ENCODE peak calls at places on chromosomes 16 and 17, in five cellular contexts. I, N, Q, L and O are unnamed samples.

GRCh38 chr16:67470314-67470713 is 10.6 kb downstream of the ATP6V0D1 start:
- DNase-seq in Q (no peak), I (peak), N (peak), L (peak), O (no peak)

GRCh38 chr16:75236232-75236631 is 15.2 kb downstream of the BCAR1 start:
- DNase-seq in I (no peak), N (no peak), L (no peak), Q (no peak), O (no peak)

GRCh38 chr17:41060052-41060604 is at the start of gene KRTAP2-3:
- DNase-seq in I (no peak), N (no peak), Q (no peak), L (no peak), O (no peak)

GRCh38 chr16:269061-269796 is 6.5 kb downstream of the RGS11 start:
- DNase-seq in N (no peak), Q (no peak), I (no peak), L (no peak), O (no peak)

GRCh38 chr17:34182036-34182803 is 72.9 kb upstream of the CCL2 start:
- DNase-seq in I (no peak), N (no peak), L (no peak), Q (no peak), O (no peak)

GRCh38 chr17:15456972-15457722 is 10.3 kb downstream of the CDRT4 start:
- DNase-seq in L (no peak), N (peak), Q (peak), I (peak), O (peak)

GRCh38 chr17:82328141-82328993 is 5.2 kb downstream of the SECTM1 start:
- DNase-seq in I (no peak), L (peak), N (no peak), Q (no peak), O (no peak)

GRCh38 chr16:2199095-2199494 is 2.7 kb upstream of the CASKIN1 start:
- DNase-seq in I (no peak), L (no peak), N (no peak), Q (no peak), O (no peak)

GRCh38 chr16:86505899-86506864 is 4.1 kb upstream of the FOXF1 start:
- DNase-seq in L (no peak), N (no peak), I (no peak), Q (no peak), O (no peak)

GRCh38 chr16:89862732-89863131 is 10.7 kb upstream of the TCF25 start:
- DNase-seq in I (no peak), N (no peak), L (no peak), Q (no peak), O (no peak)

GRCh38 chr16:81810894-81811538 is 31.9 kb downstream of the PLCG2 start:
- DNase-seq in Q (no peak), I (no peak), N (no peak), L (no peak), O (no peak)
- TF ChIP-seq POLR2A in Q (no peak), I (no peak), N (no peak), L (no peak), O (no peak)

GRCh38 chr17:27492470-27492869 is 36.2 kb downstream of the KSR1 start:
- DNase-seq in I (no peak), L (no peak), N (no peak), Q (no peak), O (no peak)
- H3K27ac ChIP-seq in I (no peak), L (no peak), N (no peak), Q (no peak), O (peak)

DNA sequence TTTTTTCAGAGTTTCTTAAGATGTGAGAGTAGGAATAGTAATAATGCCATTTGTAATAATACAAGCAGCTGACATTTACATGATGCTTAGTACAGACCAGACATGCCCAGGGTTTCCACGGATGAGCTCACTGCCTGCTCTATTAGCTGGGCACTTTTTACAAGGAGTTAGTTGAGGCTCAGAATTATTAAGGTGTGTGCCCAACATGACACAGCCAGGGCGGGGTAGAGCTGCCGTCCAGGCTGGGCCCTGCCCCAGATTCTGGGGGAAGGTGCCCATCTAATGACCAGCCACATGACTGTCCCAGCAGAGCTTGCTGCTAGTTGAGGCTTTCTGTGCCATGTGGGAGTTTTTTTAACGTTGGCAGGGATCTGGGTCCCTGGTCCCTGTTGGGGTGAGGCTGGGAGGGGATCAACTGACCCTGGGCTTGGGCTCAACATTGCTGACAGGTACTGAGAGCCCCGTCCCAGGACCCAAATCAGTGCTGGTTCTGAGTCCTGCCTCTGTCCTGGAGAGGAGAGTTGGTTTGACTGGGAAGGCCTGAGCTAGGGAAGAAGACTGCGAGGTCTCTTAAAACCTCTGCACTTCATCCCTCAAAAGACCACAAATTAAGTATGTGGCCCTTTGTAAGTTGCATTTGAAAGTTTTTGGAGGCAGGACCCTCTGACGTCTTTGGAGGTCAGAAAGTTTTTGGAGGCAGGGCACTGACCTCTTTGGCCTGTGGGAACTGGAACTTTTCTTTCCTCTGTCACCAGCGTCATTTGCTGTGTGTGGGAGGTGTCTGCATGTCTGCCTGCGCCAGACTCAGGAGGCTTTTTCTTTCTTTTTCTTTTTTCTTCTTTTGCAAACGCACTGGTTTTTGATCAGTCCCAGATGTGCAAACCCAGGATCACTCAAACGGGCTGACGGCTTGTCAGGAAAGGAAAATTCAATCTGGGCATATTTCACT is 2.2 kb downstream of the CRISPLD2 start:
- DNase-seq in N (peak), Q (peak), I (no peak), L (no peak), O (no peak)
- TF ChIP-seq POLR2A in N (no peak), Q (no peak), I (peak), L (no peak), O (peak)

DNA sequence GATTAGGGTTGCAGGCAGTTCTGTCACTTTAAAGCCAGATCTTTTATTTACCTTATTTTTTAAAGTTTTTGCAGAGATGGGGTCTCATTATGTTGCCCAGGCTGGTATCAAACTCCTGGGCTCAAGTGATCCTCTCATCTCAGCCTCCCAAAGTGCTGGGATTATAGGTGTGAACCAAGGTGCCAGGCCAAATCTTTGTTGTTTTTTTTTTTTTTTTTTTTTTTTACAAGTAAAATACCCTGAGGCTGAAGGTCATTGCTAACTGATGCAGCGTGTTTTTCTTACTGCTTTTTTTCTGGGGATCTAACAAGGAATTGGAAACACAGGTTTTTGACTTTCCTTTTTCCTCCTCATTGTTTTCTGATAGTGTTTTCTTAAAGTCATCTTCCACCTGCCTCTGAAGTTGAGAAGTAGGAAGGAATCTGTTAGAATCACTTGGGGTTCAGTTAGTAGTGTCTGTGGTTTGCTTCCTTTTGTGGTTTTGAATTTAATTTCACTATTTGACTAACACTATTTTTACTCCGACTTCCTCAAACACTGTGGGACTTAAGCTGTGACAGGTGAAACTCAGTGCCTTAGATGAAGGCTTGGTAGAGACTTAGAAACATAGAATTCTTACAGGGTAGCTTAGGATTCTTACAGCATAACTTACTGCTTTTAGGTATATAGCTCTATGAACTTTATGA is 22.2 kb downstream of the CLTC start:
- DNase-seq in L (no peak), I (no peak), Q (no peak), N (no peak), O (no peak)
- H3K27ac ChIP-seq in L (peak), I (peak), Q (no peak), N (no peak), O (no peak)

GRCh38 chr16:28822520-28823290 is at the start of gene ATXN2L:
- DNase-seq in Q (peak), N (peak), L (peak), I (peak), O (peak)
- TF ChIP-seq POLR2A in Q (peak), N (peak), L (no peak), I (peak), O (peak)

GRCh38 chr17:57602896-57603295 is 142.2 kb downstream of the CCDC182 start:
- DNase-seq in I (no peak), N (no peak), L (no peak), Q (no peak), O (no peak)
- H3K27ac ChIP-seq in I (no peak), N (no peak), L (peak), Q (no peak), O (no peak)

GRCh38 chr16:72044825-72045359 is 9.4 kb upstream of the HP start:
- DNase-seq in I (no peak), L (no peak), Q (no peak), N (no peak), O (no peak)
- TF ChIP-seq POLR2A in I (no peak), L (no peak), Q (no peak), N (no peak), O (no peak)

DNA sequence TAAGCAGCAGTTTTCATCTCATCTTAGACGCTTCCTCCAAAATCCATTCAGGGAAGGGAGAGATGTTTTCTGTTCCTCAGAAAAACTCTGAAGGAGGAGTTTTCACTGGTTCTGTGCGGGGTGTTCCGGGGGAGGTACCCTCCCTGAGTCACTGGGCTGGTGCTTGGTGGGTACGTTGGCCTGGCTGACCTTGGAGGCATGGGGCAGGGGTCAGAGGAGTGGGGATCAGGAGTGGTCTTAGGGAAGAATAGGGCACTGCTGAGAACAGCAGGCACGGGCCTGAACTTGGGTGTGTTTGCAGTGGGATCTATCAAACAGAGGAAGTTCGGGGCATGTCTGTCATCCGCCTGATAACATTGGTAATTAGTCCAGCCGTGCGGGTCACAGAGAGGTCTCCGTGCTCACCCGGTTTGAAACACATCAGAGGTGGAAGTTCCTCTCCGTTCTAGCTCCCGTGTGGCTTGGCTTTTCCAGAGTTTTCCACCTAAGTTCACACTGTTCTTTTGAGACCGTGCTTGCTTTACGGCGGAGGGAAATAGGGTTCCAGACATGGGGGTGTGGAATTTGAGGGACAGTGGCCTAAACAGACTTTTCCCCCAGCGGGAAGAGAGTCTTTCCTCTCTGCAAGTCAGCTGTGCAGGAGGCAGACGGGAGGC is 59.7 kb upstream of the CIBAR2 start:
- DNase-seq in I (no peak), L (no peak), N (no peak), Q (no peak), O (no peak)
- H3K27ac ChIP-seq in I (no peak), L (peak), N (peak), Q (peak), O (no peak)

DNA sequence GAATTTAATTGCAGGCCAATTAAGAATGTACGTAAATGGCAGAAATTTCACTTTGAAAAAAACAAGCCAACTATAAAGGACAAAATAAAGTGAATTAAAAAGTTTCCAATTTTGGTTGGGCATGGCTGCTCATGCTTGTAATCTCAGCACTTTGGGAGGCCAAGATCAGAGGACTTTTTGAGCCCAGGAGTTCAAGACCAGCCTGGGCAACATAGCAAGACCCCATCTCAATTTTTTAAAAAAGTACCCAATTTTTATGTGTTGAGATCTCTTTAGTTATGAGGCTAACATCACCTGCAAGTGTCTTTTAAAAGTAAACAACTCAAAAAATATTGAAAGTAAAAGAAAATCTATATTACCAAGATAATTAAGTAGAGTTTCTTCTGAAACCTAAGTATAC is 25.9 kb downstream of the GNA13 start:
- DNase-seq in L (no peak), Q (no peak), I (no peak), N (no peak), O (no peak)
- TF ChIP-seq POLR2A in L (no peak), Q (no peak), I (no peak), N (no peak), O (no peak)